ENCODE peak calls at places on chromosomes 16 and 17, in four cellular contexts. One of them, this sample, is unnamed.

GRCh38 chr17:28725660-28726395 is at the start of gene TLCD1:
- DNase-seq in stimulated activated CD8-positive, alpha-beta memory T cell treated with anti-CD3 and anti-CD28 coated beads, Interleukin-15, amount 100 ng/mL, for 48 hours: peak
- DNase-seq in NCI-H1694 treated with DMSO at 0.1 percent for 48 hours: peak
- DNase-seq in cardiac fibroblast: peak
- DNase-seq in this sample: peak

GRCh38 chr17:15965510-15965909 is 20.6 kb downstream of the ADORA2B start:
- DNase-seq in stimulated activated CD8-positive, alpha-beta memory T cell treated with anti-CD3 and anti-CD28 coated beads, Interleukin-15, amount 100 ng/mL, for 48 hours: no peak
- DNase-seq in NCI-H1694 treated with DMSO at 0.1 percent for 48 hours: no peak
- DNase-seq in cardiac fibroblast: no peak
- DNase-seq in this sample: no peak

GRCh38 chr17:50469005-50469605 is 425 bp upstream of the CHAD start:
- DNase-seq in stimulated activated CD8-positive, alpha-beta memory T cell treated with anti-CD3 and anti-CD28 coated beads, Interleukin-15, amount 100 ng/mL, for 48 hours: no peak
- DNase-seq in NCI-H1694 treated with DMSO at 0.1 percent for 48 hours: no peak
- DNase-seq in cardiac fibroblast: no peak
- DNase-seq in this sample: peak

GRCh38 chr16:70257391-70257790 is 5.7 kb upstream of the EXOSC6 start:
- DNase-seq in stimulated activated CD8-positive, alpha-beta memory T cell treated with anti-CD3 and anti-CD28 coated beads, Interleukin-15, amount 100 ng/mL, for 48 hours: no peak
- DNase-seq in NCI-H1694 treated with DMSO at 0.1 percent for 48 hours: no peak
- DNase-seq in cardiac fibroblast: peak
- DNase-seq in this sample: no peak

GRCh38 chr17:7010523-7010922 is 1.9 kb upstream of the RNASEK start:
- DNase-seq in stimulated activated CD8-positive, alpha-beta memory T cell treated with anti-CD3 and anti-CD28 coated beads, Interleukin-15, amount 100 ng/mL, for 48 hours: no peak
- DNase-seq in NCI-H1694 treated with DMSO at 0.1 percent for 48 hours: no peak
- DNase-seq in cardiac fibroblast: no peak
- DNase-seq in this sample: no peak

GRCh38 chr17:48498168-48498840 is 32.5 kb downstream of the HOXB1 start:
- DNase-seq in stimulated activated CD8-positive, alpha-beta memory T cell treated with anti-CD3 and anti-CD28 coated beads, Interleukin-15, amount 100 ng/mL, for 48 hours: no peak
- DNase-seq in NCI-H1694 treated with DMSO at 0.1 percent for 48 hours: no peak
- DNase-seq in cardiac fibroblast: no peak
- DNase-seq in this sample: no peak

GRCh38 chr16:2953706-2954105 is 10.4 kb upstream of the KREMEN2 start:
- DNase-seq in stimulated activated CD8-positive, alpha-beta memory T cell treated with anti-CD3 and anti-CD28 coated beads, Interleukin-15, amount 100 ng/mL, for 48 hours: no peak
- DNase-seq in NCI-H1694 treated with DMSO at 0.1 percent for 48 hours: no peak
- DNase-seq in cardiac fibroblast: no peak
- DNase-seq in this sample: no peak

GRCh38 chr17:681738-682137 is 32.9 kb downstream of the VPS53 start:
- DNase-seq in stimulated activated CD8-positive, alpha-beta memory T cell treated with anti-CD3 and anti-CD28 coated beads, Interleukin-15, amount 100 ng/mL, for 48 hours: no peak
- DNase-seq in NCI-H1694 treated with DMSO at 0.1 percent for 48 hours: no peak
- DNase-seq in cardiac fibroblast: peak
- DNase-seq in this sample: peak

GRCh38 chr16:4936991-4937781 is at the start of gene PPL:
- DNase-seq in stimulated activated CD8-positive, alpha-beta memory T cell treated with anti-CD3 and anti-CD28 coated beads, Interleukin-15, amount 100 ng/mL, for 48 hours: no peak
- DNase-seq in NCI-H1694 treated with DMSO at 0.1 percent for 48 hours: no peak
- DNase-seq in cardiac fibroblast: no peak
- DNase-seq in this sample: no peak

GRCh38 chr16:85485379-85485778 is 127.7 kb upstream of the GSE1 start:
- DNase-seq in stimulated activated CD8-positive, alpha-beta memory T cell treated with anti-CD3 and anti-CD28 coated beads, Interleukin-15, amount 100 ng/mL, for 48 hours: no peak
- DNase-seq in NCI-H1694 treated with DMSO at 0.1 percent for 48 hours: peak
- DNase-seq in cardiac fibroblast: no peak
- DNase-seq in this sample: no peak

GRCh38 chr17:50892101-50892776 is 26.1 kb upstream of the TOB1 start:
- DNase-seq in stimulated activated CD8-positive, alpha-beta memory T cell treated with anti-CD3 and anti-CD28 coated beads, Interleukin-15, amount 100 ng/mL, for 48 hours: no peak
- DNase-seq in NCI-H1694 treated with DMSO at 0.1 percent for 48 hours: no peak
- DNase-seq in cardiac fibroblast: no peak
- DNase-seq in this sample: no peak

This sample was measured in adipocyte.